ENCODE peak calls at places on chromosomes 12 and 14, in four cellular contexts. O is K562, Q is H1, T is HepG2. Z is an unnamed sample.

GRCh38 chr14:59126714-59127436 is 61.6 kb upstream of the DAAM1 start:
- DNase-seq in Q (no peak), O (peak), T (peak), Z (peak)

GRCh38 chr12:57734586-57734985 is 4.0 kb downstream of the AGAP2 start:
- DNase-seq in T (no peak), O (no peak), Q (no peak), Z (no peak)

GRCh38 chr12:102120564-102120873 is 536 bp downstream of the PARPBP start:
- DNase-seq in Q (no peak), T (peak), O (no peak), Z (no peak)

GRCh38 chr12:94401326-94401725 is 58.3 kb downstream of the CEP83 start:
- DNase-seq in T (no peak), Q (no peak), O (no peak), Z (no peak)

GRCh38 chr12:113306382-113306781 is 28.5 kb downstream of the SLC8B1 start:
- DNase-seq in T (no peak), Q (no peak), O (no peak), Z (no peak)

GRCh38 chr12:19643635-19644034 is 204.3 kb downstream of the AEBP2 start:
- DNase-seq in Q (no peak), T (peak), O (no peak), Z (peak)

GRCh38 chr12:62785941-62786559 is 148.9 kb downstream of the PPM1H start:
- DNase-seq in O (no peak), T (no peak), Q (no peak), Z (peak)

GRCh38 chr14:55103005-55103640 is 25.9 kb upstream of the LGALS3 start:
- DNase-seq in O (peak), Q (peak), T (peak), Z (peak)

GRCh38 chr14:92991536-92991935 is 68.6 kb downstream of the CHGA start:
- DNase-seq in O (no peak), Q (no peak), T (no peak), Z (no peak)

GRCh38 chr14:93970589-93970966 is 5.8 kb downstream of the ASB2 start:
- DNase-seq in Q (no peak), O (no peak), T (peak), Z (peak)

GRCh38 chr12:116337312-116337711 is 59.8 kb upstream of the MED13L start:
- DNase-seq in O (no peak), T (no peak), Q (no peak), Z (no peak)

GRCh38 chr14:55864890-55865655 is 253.1 kb upstream of the PELI2 start:
- DNase-seq in T (no peak), O (peak), Q (peak), Z (no peak)

GRCh38 chr14:58656671-58657411 is 19.1 kb downstream of the DACT1 start:
- DNase-seq in O (no peak), Q (no peak), T (no peak), Z (no peak)

GRCh38 chr12:16345105-16345504 is 2.3 kb upstream of the MGST1 start:
- DNase-seq in T (no peak), O (no peak), Q (no peak), Z (no peak)

GRCh38 chr12:57737467-57738141 is 938 bp downstream of the AGAP2 start:
- DNase-seq in T (no peak), O (no peak), Q (peak), Z (no peak)

GRCh38 chr12:51351913-51352532 is 5.5 kb upstream of the CELA1 start:
- DNase-seq in O (peak), Q (peak), T (peak), Z (peak)

GRCh38 chr12:38850463-38850862 is 54.9 kb downstream of the CPNE8 start:
- DNase-seq in T (no peak), Q (no peak), O (no peak), Z (no peak)

GRCh38 chr12:78863482-78864427 is 819 bp upstream of the SYT1 start:
- DNase-seq in T (no peak), O (no peak), Q (peak), Z (no peak)

GRCh38 chr14:92650581-92651105 is 97.8 kb downstream of the LGMN start:
- DNase-seq in Q (no peak), T (no peak), O (no peak), Z (no peak)

GRCh38 chr12:113322353-113322752 is 12.6 kb downstream of the SLC8B1 start:
- DNase-seq in O (no peak), T (no peak), Q (no peak), Z (no peak)

GRCh38 chr14:85308531-85309300 is 221.2 kb upstream of the FLRT2 start:
- DNase-seq in O (no peak), T (no peak), Q (no peak), Z (no peak)

GRCh38 chr12:130041983-130042812 is 120.1 kb upstream of the FZD10 start:
- DNase-seq in O (peak), T (no peak), Q (peak), Z (no peak)

GRCh38 chr12:34605955-34606748 is 583.9 kb downstream of the ALG10 start:
- DNase-seq in O (no peak), Q (no peak), T (no peak), Z (no peak)

GRCh38 chr14:21071225-21072041 is 1.3 kb downstream of the ARHGEF40 start:
- DNase-seq in O (peak), Q (no peak), T (peak), Z (no peak)

GRCh38 chr12:58177366-58177765 is 236.0 kb downstream of the ATP23 start:
- DNase-seq in Q (no peak), O (no peak), T (no peak), Z (no peak)

GRCh38 chr14:85402546-85403162 is 127.3 kb upstream of the FLRT2 start:
- DNase-seq in O (no peak), T (no peak), Q (no peak), Z (no peak)

GRCh38 chr14:103016594-103016993 is 40.8 kb downstream of the CDC42BPB start:
- DNase-seq in Q (no peak), O (no peak), T (no peak), Z (no peak)

GRCh38 chr12:15580431-15580830 is 208.8 kb downstream of the EPS8 start:
- DNase-seq in O (no peak), T (no peak), Q (no peak), Z (no peak)

GRCh38 chr12:124687695-124688301 is 120.4 kb upstream of the NCOR2 start:
- DNase-seq in O (no peak), T (no peak), Q (no peak), Z (no peak)

GRCh38 chr12:49046129-49046895 is 14.3 kb downstream of the KMT2D start:
- DNase-seq in Q (no peak), O (no peak), T (no peak), Z (no peak)

GRCh38 chr12:123010681-123011080 is 30.2 kb downstream of the ARL6IP4 start:
- DNase-seq in T (no peak), Q (no peak), O (no peak), Z (no peak)
- TF ChIP-seq FOSL1 in T (no peak), Q (no peak), O (no peak), Z (no peak)

GRCh38 chr12:131871677-131872076 is 22.7 kb upstream of the ULK1 start:
- DNase-seq in Q (no peak), O (peak), T (no peak), Z (no peak)

GRCh38 chr12:131869871-131870418 is 24.5 kb upstream of the ULK1 start:
- DNase-seq in T (no peak), O (peak), Q (no peak), Z (no peak)

GRCh38 chr12:131864469-131864868 is 30.0 kb upstream of the ULK1 start:
- DNase-seq in Q (no peak), O (no peak), T (no peak), Z (no peak)

GRCh38 chr12:131865196-131865875 is 29.1 kb upstream of the ULK1 start:
- DNase-seq in T (no peak), O (no peak), Q (no peak), Z (peak)

DNA sequence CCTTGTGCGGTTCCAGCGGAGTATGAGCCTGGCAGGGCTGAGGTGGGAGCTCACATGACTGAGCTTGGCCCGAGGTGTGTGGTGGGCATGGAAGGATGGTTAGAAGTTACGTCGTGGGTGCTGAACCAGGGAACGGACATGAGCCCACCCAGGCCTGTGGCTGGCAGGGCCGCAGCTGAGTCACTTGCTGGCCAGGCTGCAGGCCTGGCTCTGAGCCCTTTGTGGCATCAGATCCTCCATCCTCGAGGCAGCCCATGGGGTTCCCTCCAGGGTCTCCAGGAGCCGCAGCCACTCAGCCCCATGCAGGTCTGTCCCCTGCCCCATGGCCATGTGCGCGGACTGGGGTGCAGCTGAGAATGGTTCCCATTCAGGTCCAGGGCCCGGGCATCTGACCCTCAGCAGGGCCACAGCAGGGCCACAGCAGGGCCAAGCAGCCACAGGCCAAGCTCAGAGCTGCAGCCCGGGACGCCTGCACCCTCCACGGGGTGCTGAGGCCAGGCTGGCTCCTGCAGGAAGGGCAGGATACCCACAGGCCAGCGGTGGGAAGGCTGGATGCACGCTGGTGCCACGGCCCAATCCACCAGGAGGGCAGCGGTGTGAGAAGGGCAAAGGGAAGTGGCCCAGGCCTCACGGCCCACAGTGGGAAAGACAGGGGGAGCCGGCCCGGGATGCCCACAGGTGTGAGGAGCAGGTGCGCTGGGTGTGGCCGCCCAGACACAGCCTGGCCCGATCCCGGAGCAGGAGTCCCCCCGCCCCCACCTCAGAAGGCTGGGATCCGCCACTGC is 26.3 kb upstream of the ULK1 start:
- DNase-seq in O (peak), T (no peak), Q (no peak), Z (no peak)
- TF ChIP-seq FOSL1 in O (no peak), T (no peak), Q (no peak), Z (no peak)

GRCh38 chr14:90828642-90829487 is 12.6 kb upstream of the TTC7B start:
- DNase-seq in T (no peak), O (no peak), Q (no peak), Z (no peak)
- TF ChIP-seq FOSL1 in T (no peak), O (no peak), Q (no peak), Z (no peak)

DNA sequence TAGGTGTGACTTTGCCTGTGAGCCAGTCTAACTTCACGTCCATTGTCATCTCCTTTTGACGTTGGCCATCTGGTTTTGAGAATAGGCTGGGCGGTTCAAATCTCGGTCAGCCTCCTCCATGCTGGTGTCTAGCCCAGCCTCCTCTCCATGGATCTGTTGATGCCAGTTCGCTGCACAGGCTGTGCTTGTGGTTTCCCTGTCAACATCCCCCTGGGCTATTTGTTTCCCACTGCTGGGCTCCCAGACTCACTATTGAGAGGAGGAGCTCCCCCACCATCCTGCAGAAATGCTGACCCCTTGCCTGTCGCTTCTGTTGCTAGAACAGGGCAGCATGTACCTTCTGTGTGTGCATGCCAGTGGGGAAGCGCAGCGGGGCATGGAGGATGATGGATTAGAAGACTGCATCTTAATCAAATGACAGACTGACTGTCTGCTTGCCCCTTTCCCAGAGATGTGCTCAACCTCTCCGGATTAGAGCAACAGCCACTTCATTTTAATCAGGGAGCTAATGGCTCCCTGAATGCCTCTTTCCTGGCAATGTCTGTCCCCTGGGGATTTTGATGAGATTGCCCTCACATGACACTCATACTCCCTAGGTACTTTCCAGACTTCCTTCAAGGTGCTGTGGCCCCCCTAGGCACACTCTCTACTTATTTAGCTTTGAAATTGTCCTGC is 170.6 kb downstream of the TSPAN9 start:
- DNase-seq in T (no peak), O (no peak), Q (no peak), Z (no peak)
- TF ChIP-seq FOSL1 in T (no peak), O (no peak), Q (no peak), Z (no peak)

DNA sequence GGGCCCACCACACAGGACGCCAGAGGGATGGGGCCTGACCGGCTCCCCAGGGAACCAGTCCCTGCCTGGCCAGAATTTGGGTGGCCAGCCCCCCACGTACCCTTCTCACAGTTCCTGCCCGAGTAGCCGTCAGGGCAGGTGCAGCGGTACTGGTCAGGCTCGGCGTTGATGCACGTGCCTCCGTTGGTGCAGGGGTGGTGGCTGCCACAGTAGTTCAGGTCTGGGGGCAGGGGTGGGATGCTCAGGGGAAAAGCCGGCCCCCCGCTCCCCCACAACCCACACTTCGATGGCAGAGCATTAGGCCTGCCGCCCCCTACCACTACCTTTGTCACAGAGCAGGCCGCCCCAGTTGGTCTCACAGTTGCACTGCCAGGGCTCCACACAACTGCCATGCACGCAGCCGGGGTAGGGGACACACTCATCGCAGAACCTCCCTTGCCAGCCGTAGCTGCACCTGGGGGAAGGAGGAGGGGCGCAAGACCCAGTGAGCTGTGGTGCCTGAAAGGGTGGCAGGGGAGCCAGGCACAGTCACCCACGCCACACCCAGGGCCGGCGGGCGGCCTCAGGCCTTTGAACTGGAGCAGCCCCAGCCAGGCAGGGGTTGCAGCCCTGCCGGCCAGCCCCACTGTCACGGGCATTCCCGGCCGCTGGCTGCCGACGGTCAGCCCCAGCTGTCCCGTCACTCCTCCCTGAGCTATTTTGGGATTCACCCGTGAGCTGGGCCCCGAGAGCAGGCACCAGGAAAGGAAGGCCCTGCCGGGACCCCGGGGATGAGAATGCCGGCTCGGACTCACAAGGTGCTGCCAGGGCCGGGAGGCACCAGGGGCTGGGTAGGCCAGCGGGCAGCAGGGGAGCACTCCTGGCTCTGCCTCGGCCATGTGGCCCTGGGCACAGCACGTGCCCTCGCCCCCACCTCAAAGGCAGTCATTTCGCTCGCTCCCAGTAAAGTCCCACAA is 16.5 kb downstream of the JAG2 start:
- DNase-seq in Q (no peak), O (no peak), T (no peak), Z (no peak)
- TF ChIP-seq FOSL1 in Q (no peak), O (no peak), T (no peak), Z (no peak)

GRCh38 chr12:50181691-50182090 is 14.5 kb upstream of the CERS5 start:
- DNase-seq in Q (no peak), O (no peak), T (no peak), Z (no peak)
- TF ChIP-seq FOSL1 in Q (no peak), O (no peak), T (no peak), Z (no peak)

DNA sequence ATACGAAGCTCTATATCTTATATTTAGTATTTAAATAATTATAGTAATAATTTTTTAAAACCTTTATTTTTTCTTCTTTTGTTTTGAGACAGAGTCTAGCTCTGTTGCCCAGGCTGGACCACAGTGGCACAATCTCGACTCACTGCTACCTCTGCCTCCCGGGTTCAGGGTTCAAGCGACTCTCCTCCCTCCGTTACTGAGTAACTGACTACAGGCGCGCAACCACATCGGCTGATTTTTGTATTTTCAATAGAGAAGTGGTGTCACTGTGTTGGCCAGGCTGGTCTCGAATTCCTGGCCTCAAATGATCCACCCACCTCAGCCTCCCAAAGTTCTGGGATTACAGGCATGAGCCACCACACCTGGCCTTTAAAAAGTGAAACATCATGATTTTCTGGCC is 13.0 kb upstream of the WNK1 start:
- DNase-seq in Q (no peak), O (no peak), T (no peak), Z (no peak)
- TF ChIP-seq FOSL1 in Q (no peak), O (no peak), T (no peak), Z (no peak)

GRCh38 chr14:101056446-101056845 is 152.9 kb upstream of the RTL1 start:
- DNase-seq in O (no peak), T (no peak), Q (no peak), Z (no peak)
- TF ChIP-seq FOSL1 in O (no peak), T (no peak), Q (no peak), Z (no peak)

DNA sequence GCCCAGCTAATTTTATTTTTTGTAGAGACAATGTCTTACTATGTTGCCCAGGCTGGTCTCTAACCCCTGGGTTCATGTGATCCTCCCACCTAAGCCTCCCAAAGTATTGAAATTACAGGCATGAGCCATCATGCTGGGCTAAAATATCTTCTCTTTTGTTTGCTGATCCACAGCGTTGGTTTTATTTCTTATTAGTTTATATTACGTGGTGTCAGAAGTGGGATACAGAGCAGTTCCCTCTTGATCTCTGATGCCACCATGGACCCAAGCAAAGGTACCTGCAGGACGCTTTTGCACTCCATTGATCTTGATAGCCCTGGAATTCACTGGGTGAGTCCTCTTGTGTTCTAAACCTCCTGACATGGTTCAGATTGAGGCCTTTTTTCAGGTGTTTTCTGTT is 43.8 kb upstream of the RESF1 start:
- DNase-seq in T (no peak), O (no peak), Q (no peak), Z (no peak)
- TF ChIP-seq FOSL1 in T (no peak), O (no peak), Q (no peak), Z (no peak)